ENCODE peak calls at places on chromosomes 7 and 10, in six cellular contexts. One of them, this sample, is unnamed.
A peak's percentile ranks its signal among the peaks of the same experiment; 100 is the strongest.

GRCh38 chr10:72691470-72692056 is 380 bp upstream of the MCU start:
- DNase-seq in HepG2: peak; percentile 92
- DNase-seq in K562: no peak
- DNase-seq in HCT116: peak; percentile 91
- DNase-seq in spleen: no peak
- DNase-seq in transverse colon: no peak
- DNase-seq in this sample: no peak

GRCh38 chr7:84191842-84192241 is 2.7 kb downstream of the SEMA3A start:
- DNase-seq in HepG2: no peak
- DNase-seq in K562: no peak
- DNase-seq in HCT116: no peak
- DNase-seq in spleen: no peak
- DNase-seq in transverse colon: no peak
- DNase-seq in this sample: no peak

GRCh38 chr10:22992075-22992474 is 64.2 kb downstream of the ARMC3 start:
- DNase-seq in HepG2: no peak
- DNase-seq in K562: no peak
- DNase-seq in HCT116: no peak
- DNase-seq in spleen: no peak
- DNase-seq in transverse colon: no peak
- DNase-seq in this sample: no peak

GRCh38 chr10:7410306-7410799 is 481 bp downstream of the SFMBT2 start:
- DNase-seq in HepG2: no peak
- DNase-seq in K562: peak; percentile 33
- DNase-seq in HCT116: no peak
- DNase-seq in spleen: peak; percentile 85
- DNase-seq in transverse colon: peak; percentile 16
- DNase-seq in this sample: no peak

GRCh38 chr7:30240401-30240800 is 44.0 kb upstream of the ZNRF2 start:
- DNase-seq in HepG2: no peak
- DNase-seq in K562: no peak
- DNase-seq in HCT116: no peak
- DNase-seq in spleen: no peak
- DNase-seq in transverse colon: no peak
- DNase-seq in this sample: no peak

GRCh38 chr7:142876236-142876960 is 9.1 kb downstream of the TRPV6 start:
- DNase-seq in HepG2: no peak
- DNase-seq in K562: no peak
- DNase-seq in HCT116: no peak
- DNase-seq in spleen: no peak
- DNase-seq in transverse colon: no peak
- DNase-seq in this sample: no peak

GRCh38 chr7:2860627-2861133 is 16.6 kb upstream of the GNA12 start:
- DNase-seq in HepG2: peak; percentile 85
- DNase-seq in K562: no peak
- DNase-seq in HCT116: no peak
- DNase-seq in spleen: no peak
- DNase-seq in transverse colon: no peak
- DNase-seq in this sample: peak; percentile 84

GRCh38 chr7:17774248-17774647 is 166.0 kb downstream of the SNX13 start:
- DNase-seq in HepG2: no peak
- DNase-seq in K562: no peak
- DNase-seq in HCT116: no peak
- DNase-seq in spleen: no peak
- DNase-seq in transverse colon: no peak
- DNase-seq in this sample: no peak

GRCh38 chr7:46385662-46386309 is 464.7 kb upstream of the IGFBP3 start:
- DNase-seq in HepG2: no peak
- DNase-seq in K562: no peak
- DNase-seq in HCT116: no peak
- DNase-seq in spleen: no peak
- DNase-seq in transverse colon: no peak
- DNase-seq in this sample: no peak

GRCh38 chr7:82701941-82702340 is 258.4 kb upstream of the CACNA2D1 start:
- DNase-seq in HepG2: no peak
- DNase-seq in K562: no peak
- DNase-seq in HCT116: no peak
- DNase-seq in spleen: no peak
- DNase-seq in transverse colon: no peak
- DNase-seq in this sample: no peak

GRCh38 chr7:55019691-55020480 is 1.1 kb downstream of the EGFR start:
- DNase-seq in HepG2: no peak
- DNase-seq in K562: no peak
- DNase-seq in HCT116: no peak
- DNase-seq in spleen: no peak
- DNase-seq in transverse colon: peak; percentile 46
- DNase-seq in this sample: peak; percentile 51

GRCh38 chr10:47264797-47265281 is 35.2 kb upstream of the GDF10 start:
- DNase-seq in HepG2: peak; percentile 51
- DNase-seq in K562: no peak
- DNase-seq in HCT116: no peak
- DNase-seq in spleen: no peak
- DNase-seq in transverse colon: peak; percentile 4
- DNase-seq in this sample: no peak

GRCh38 chr10:110269641-110270318 is 34.9 kb downstream of the SMNDC1 start:
- DNase-seq in HepG2: peak; percentile 59
- DNase-seq in K562: no peak
- DNase-seq in HCT116: no peak
- DNase-seq in spleen: no peak
- DNase-seq in transverse colon: peak; percentile 17
- DNase-seq in this sample: peak; percentile 28
- H3K4me3 ChIP-seq in HepG2: peak overlapping the region; percentile 16
- H3K4me3 ChIP-seq in K562: no peak overlapping the region
- H3K4me3 ChIP-seq in HCT116: no peak overlapping the region
- H3K4me3 ChIP-seq in spleen: no peak overlapping the region
- H3K4me3 ChIP-seq in transverse colon: no peak overlapping the region
- H3K4me3 ChIP-seq in this sample: peak overlapping the region; percentile 10

GRCh38 chr7:37431413-37431812 is 17.3 kb downstream of the ELMO1 start:
- DNase-seq in HepG2: no peak
- DNase-seq in K562: no peak
- DNase-seq in HCT116: no peak
- DNase-seq in spleen: no peak
- DNase-seq in transverse colon: no peak
- DNase-seq in this sample: no peak

GRCh38 chr7:37432240-37432917 is 16.3 kb downstream of the ELMO1 start:
- DNase-seq in HepG2: no peak
- DNase-seq in K562: no peak
- DNase-seq in HCT116: no peak
- DNase-seq in spleen: no peak
- DNase-seq in transverse colon: no peak
- DNase-seq in this sample: no peak

GRCh38 chr7:37435156-37435555 is 13.5 kb downstream of the ELMO1 start:
- DNase-seq in HepG2: no peak
- DNase-seq in K562: no peak
- DNase-seq in HCT116: no peak
- DNase-seq in spleen: no peak
- DNase-seq in transverse colon: no peak
- DNase-seq in this sample: no peak

GRCh38 chr7:37430644-37431043 is 18.0 kb downstream of the ELMO1 start:
- DNase-seq in HepG2: no peak
- DNase-seq in K562: no peak
- DNase-seq in HCT116: no peak
- DNase-seq in spleen: no peak
- DNase-seq in transverse colon: no peak
- DNase-seq in this sample: no peak

GRCh38 chr7:37433166-37433565 is 15.5 kb downstream of the ELMO1 start:
- DNase-seq in HepG2: no peak
- DNase-seq in K562: no peak
- DNase-seq in HCT116: no peak
- DNase-seq in spleen: no peak
- DNase-seq in transverse colon: no peak
- DNase-seq in this sample: no peak
- TF ChIP-seq POLR2AphosphoS5 in HepG2: no peak
- TF ChIP-seq POLR2AphosphoS5 in K562: no peak
- TF ChIP-seq POLR2AphosphoS5 in HCT116: no peak
- TF ChIP-seq POLR2AphosphoS5 in spleen: no peak
- TF ChIP-seq POLR2AphosphoS5 in transverse colon: no peak
- TF ChIP-seq POLR2AphosphoS5 in this sample: no peak

GRCh38 chr10:11201911-11202310 is 184.2 kb downstream of the CELF2 start:
- DNase-seq in HepG2: no peak
- DNase-seq in K562: no peak
- DNase-seq in HCT116: no peak
- DNase-seq in spleen: no peak
- DNase-seq in transverse colon: no peak
- DNase-seq in this sample: no peak

GRCh38 chr10:11207276-11207809 is 189.7 kb downstream of the CELF2 start:
- DNase-seq in HepG2: no peak
- DNase-seq in K562: no peak
- DNase-seq in HCT116: no peak
- DNase-seq in spleen: no peak
- DNase-seq in transverse colon: no peak
- DNase-seq in this sample: no peak

GRCh38 chr10:11204355-11204879 is 186.7 kb downstream of the CELF2 start:
- DNase-seq in HepG2: no peak
- DNase-seq in K562: no peak
- DNase-seq in HCT116: no peak
- DNase-seq in spleen: no peak
- DNase-seq in transverse colon: no peak
- DNase-seq in this sample: no peak

GRCh38 chr10:11208243-11208642 is 190.6 kb downstream of the CELF2 start:
- DNase-seq in HepG2: no peak
- DNase-seq in K562: no peak
- DNase-seq in HCT116: no peak
- DNase-seq in spleen: no peak
- DNase-seq in transverse colon: no peak
- DNase-seq in this sample: no peak

DNA sequence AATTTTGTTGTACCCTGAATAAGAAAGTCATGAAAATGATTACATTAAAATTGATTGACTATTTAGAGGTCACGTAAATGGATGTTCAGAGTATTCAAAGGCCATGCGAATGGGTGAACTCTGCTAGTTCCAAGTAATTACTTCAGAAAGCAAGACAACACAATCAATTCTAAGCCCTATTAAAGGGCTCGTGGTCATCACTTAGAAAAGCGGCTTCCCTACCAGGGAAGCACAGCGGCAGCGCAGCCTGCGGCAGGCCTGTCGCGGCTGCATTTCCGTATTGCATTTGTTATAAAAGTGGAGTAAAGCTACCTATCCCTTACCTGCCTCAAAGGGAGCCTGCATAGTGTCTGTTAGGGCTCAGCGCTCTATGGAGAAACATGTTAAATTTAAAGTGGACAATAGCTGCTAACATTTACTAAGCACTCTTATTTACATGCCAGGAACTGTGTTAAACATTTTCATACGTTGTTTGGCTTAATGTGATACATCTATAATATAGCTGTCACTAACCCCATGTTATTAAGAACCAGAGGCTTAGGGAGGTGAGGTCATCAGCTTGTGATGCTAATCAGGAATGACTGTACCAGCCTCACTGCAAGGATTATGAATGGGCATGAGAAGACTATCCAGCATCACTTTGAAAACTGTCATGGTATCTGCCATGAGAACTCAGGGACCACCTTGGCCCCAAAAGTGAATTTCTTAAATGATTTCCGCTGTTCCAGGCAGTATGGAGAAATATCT is 187.5 kb downstream of the CELF2 start:
- DNase-seq in HepG2: no peak
- DNase-seq in K562: no peak
- DNase-seq in HCT116: no peak
- DNase-seq in spleen: no peak
- DNase-seq in transverse colon: no peak
- DNase-seq in this sample: no peak
- TF ChIP-seq POLR2A in HepG2: no peak
- TF ChIP-seq POLR2A in K562: no peak
- TF ChIP-seq POLR2A in HCT116: no peak
- TF ChIP-seq POLR2A in spleen: no peak
- TF ChIP-seq POLR2A in transverse colon: no peak
- TF ChIP-seq POLR2A in this sample: no peak

GRCh38 chr10:69060127-69060798 is 27.6 kb upstream of the SRGN start:
- DNase-seq in HepG2: no peak
- DNase-seq in K562: no peak
- DNase-seq in HCT116: no peak
- DNase-seq in spleen: no peak
- DNase-seq in transverse colon: no peak
- DNase-seq in this sample: no peak

GRCh38 chr10:69057261-69057950 is 30.5 kb upstream of the SRGN start:
- DNase-seq in HepG2: peak; percentile 27
- DNase-seq in K562: no peak
- DNase-seq in HCT116: no peak
- DNase-seq in spleen: peak; percentile 88
- DNase-seq in transverse colon: peak; percentile 39
- DNase-seq in this sample: peak; percentile 28

GRCh38 chr10:69057951-69058297 is 30.0 kb upstream of the SRGN start:
- DNase-seq in HepG2: no peak
- DNase-seq in K562: no peak
- DNase-seq in HCT116: no peak
- DNase-seq in spleen: no peak
- DNase-seq in transverse colon: no peak
- DNase-seq in this sample: no peak

GRCh38 chr10:69064762-69065328 is 23.1 kb upstream of the SRGN start:
- DNase-seq in HepG2: no peak
- DNase-seq in K562: peak; percentile 57
- DNase-seq in HCT116: no peak
- DNase-seq in spleen: no peak
- DNase-seq in transverse colon: no peak
- DNase-seq in this sample: no peak

DNA sequence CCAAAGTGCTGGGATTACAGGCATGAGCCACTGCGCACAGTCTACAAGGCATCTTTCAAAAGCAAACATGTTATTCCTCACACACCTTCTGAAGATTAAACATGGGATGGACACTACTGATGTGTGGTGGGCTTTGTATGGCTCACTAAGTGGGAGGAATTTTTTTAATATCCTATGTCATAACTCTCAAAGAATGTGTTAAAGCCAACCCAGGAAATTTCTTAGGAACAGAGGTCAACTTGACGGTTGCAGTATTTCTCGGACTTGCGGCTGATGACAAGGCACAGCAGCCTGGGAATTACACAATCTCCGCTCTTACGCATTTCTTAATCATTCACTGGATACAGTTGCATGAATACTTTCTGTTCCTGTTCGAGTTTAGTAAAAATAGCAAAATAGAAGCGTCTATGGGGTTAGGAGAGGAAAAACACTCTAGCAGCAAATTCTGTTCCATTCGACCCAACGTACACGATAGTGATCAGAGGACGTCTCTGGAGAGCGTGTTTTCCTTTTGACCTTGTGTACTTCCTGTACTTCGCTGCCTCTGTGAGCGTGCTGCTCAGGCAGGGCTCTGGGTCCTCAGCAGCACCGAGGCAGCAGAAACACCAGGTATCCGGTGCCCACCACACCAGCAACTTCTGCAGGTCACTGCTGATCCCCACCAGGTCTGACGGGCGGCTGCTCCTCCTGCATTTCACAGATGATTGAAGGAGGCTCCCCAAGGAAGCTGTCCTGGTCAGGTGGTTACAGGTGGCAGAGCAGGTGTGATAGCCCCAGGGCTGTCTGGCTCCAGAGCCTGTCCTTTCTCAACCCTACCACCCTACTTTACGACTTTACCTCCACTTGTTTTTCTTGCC is 26.4 kb upstream of the SRGN start:
- DNase-seq in HepG2: peak; percentile 47
- DNase-seq in K562: peak; percentile 49
- DNase-seq in HCT116: no peak
- DNase-seq in spleen: peak; percentile 88
- DNase-seq in transverse colon: peak; percentile 61
- DNase-seq in this sample: peak; percentile 38
- H3K4me3 ChIP-seq in HepG2: peak overlapping the region; percentile 55
- H3K4me3 ChIP-seq in K562: no peak overlapping the region
- H3K4me3 ChIP-seq in HCT116: peak overlapping the region; percentile 9
- H3K4me3 ChIP-seq in spleen: peak overlapping the region; percentile 5
- H3K4me3 ChIP-seq in transverse colon: no peak overlapping the region
- H3K4me3 ChIP-seq in this sample: no peak overlapping the region